ENCODE peak calls at places on chromosomes 2 and 18, in four cellular contexts. E, B, K and V are unnamed samples.

GRCh38 chr2:183162362-183162761 is 38.1 kb downstream of the NUP35 start:
- DNase-seq in K (no peak), E (no peak), B (no peak), V (no peak)

GRCh38 chr2:71220743-71221142 is 6.2 kb downstream of the PAIP2B start:
- DNase-seq in K (no peak), E (no peak), B (no peak), V (no peak)

GRCh38 chr2:153939124-153939796 is 67.5 kb downstream of the GALNT13 start:
- DNase-seq in E (no peak), B (no peak), K (no peak), V (no peak)

GRCh38 chr2:15968280-15969178 is 28.2 kb downstream of the MYCN start:
- DNase-seq in B (no peak), E (no peak), K (no peak), V (no peak)

GRCh38 chr2:88638123-88638650 is 10.9 kb upstream of the EIF2AK3 start:
- DNase-seq in B (no peak), E (no peak), K (no peak), V (no peak)

GRCh38 chr2:62672601-62673000 is 32.9 kb upstream of the EHBP1 start:
- DNase-seq in B (no peak), K (no peak), E (no peak), V (no peak)

GRCh38 chr2:43030551-43031025 is 195.8 kb downstream of the ZFP36L2 start:
- DNase-seq in K (no peak), E (peak), B (no peak), V (peak)

GRCh38 chr2:218832520-218832919 is 917 bp upstream of the PRKAG3 start:
- DNase-seq in K (peak), E (no peak), B (no peak), V (no peak)

GRCh38 chr18:49910986-49911385 is 97.7 kb upstream of the ACAA2 start:
- DNase-seq in B (no peak), E (no peak), K (no peak), V (no peak)

GRCh38 chr18:72995558-72995957 is 127.8 kb upstream of the NETO1 start:
- DNase-seq in E (no peak), B (no peak), K (no peak), V (no peak)

GRCh38 chr2:45992021-45992745 is 305.0 kb upstream of the EPAS1 start:
- DNase-seq in E (peak), K (peak), B (peak), V (no peak)
- TF ChIP-seq EP300 in E (no peak), K (peak), B (no peak), V (no peak)

DNA sequence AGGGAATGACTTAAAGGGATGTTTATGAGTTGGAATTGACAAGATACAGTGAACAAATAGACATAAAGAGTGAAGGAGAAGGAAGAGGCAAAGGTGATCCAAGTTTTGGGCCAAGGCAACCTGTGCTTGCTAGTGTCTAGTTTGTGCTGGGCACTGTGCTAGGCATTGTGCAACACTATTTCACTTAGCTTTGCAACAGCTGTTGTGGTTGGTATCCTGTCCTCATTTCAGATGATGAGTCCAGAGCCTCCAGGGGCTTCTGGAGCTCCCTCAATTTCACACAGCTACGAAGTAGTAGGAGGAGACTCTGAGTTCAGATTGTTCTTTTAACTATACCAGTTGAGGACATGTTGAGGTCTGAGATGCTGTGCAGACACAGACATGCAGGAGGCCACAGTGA is 18.1 kb upstream of the LOXHD1 start:
- DNase-seq in B (no peak), E (no peak), K (no peak), V (no peak)
- H3K4me3 ChIP-seq in B (no peak), E (no peak), K (no peak), V (no peak)

DNA sequence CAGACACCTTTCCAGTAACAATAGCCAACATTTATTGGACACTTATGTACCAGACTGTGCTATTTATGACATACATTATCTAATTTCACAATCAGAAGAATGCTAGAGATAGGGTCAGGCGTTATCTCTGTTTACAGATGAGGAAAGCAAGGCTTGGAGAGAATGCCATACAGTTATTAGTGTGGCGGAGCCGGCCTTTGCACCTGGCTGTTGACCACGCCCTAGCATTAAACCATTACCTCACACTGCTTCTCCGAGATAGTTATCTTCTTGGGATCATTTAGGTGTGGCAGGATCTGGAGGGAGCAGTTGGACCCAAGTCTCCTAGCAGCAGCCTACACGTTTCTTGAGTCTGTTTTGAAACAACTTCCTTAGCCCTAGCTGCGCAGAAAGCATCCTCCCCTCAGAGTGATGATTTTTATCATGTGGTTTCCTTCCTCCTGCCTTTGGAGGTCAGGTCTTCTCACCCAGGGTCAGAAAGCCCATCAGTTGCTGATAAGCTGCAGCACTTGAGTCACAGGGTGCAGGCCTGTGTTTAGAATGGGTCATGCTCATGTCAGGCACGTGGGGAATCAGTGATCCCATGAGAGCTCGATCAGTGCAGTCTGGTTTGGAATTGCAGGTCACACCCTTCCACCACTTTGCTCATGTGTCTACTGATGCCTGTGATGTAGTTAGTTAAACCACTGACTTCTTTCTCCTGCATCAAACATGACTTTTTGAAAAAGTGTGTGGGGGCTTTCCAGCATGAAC is 118.2 kb downstream of the SPTBN1 start:
- DNase-seq in E (no peak), B (peak), K (no peak), V (no peak)
- TF ChIP-seq EP300 in E (no peak), B (no peak), K (peak), V (no peak)

GRCh38 chr18:9788140-9788539 is 80.0 kb downstream of the RAB31 start:
- DNase-seq in K (no peak), E (no peak), B (no peak), V (no peak)

GRCh38 chr18:9790261-9790660 is 82.2 kb downstream of the RAB31 start:
- DNase-seq in B (no peak), E (no peak), K (no peak), V (no peak)

GRCh38 chr18:9788860-9789259 is 80.8 kb downstream of the RAB31 start:
- DNase-seq in E (no peak), B (no peak), K (no peak), V (no peak)

GRCh38 chr18:9787716-9788115 is 79.6 kb downstream of the RAB31 start:
- DNase-seq in K (no peak), B (no peak), E (no peak), V (no peak)

DNA sequence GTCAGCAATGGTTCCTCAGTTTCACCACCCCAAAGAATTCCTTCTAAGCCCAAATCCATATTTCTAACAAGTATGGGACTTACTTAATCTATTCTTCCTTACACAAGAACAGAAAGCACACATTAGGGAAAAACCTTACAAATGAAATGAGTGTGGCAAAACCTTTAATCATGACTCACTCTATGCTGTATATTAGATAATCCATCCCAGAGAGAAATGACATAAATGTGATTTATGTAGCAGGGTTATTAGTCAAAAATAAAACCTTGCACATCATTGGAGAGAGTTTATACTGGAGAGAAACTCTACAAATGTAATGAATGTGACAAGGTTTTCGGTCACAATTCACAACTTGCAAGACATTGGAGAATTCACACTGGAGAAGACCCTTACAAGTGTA is 79.0 kb downstream of the RAB31 start:
- DNase-seq in B (no peak), K (no peak), E (no peak), V (no peak)
- H3K4me3 ChIP-seq in B (no peak), K (no peak), E (no peak), V (no peak)

DNA sequence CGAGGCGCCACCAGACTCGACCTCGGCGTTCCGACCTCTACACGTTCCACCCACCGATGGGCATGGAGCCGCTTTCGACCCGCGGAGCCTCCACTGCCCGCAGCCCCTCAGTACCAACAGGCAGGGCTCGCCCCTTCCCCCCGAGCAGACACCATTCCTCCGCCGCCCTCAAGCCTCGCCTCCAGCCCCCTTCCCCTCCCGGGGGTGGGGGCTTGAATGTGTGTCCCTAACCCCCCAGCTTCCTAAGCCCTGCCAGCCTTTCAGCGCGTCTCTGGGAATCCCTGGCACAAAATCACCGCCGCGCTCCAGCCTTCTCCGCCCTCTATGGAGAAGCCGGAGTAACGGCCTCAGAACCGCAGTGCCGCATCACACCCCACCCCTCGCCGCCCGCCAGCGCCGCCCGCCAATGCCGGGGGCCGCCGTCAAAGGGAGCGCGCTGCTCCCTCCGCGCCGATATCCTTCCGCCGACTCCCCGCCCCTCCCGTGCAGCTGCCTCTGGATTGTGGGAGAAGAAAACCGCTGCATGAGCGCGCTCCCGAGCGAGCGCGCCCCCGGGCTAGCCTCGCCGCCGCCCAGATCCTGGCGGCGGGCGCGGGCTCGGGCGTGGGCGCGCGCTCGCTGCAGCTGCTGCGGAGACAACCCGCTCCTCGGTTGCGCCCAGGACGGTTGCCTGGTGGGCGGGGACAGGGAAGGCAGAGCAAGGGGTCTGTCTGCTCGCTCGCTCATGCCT is at the start of gene CCDC88A:
- DNase-seq in K (peak), E (peak), B (peak), V (peak)
- TF ChIP-seq EP300 in K (peak), E (peak), B (no peak), V (no peak)

DNA sequence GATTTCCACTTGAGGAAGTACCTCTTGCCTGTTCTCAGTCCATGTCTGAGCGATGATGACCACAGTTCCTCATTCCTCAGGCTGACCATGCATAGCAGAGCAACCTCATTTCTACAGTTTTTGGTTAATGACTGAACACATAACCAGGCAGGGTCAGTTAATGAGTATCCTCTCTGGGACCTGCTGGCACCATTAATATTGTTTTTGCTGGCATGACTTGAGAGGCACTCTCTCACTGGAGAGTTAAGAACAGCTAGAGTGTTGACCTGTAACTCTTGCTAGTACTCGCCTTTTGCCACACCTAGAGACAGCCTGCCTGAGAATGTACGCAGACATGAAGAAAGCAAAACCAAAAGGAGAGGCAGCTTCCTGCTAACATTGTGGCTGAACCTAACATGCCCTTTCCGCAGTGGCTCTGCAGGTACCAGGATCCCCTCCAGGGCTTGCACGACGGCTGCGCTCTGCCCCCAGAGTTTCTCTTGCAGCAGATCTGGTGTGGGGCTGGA is 23.9 kb downstream of the PECR start:
- DNase-seq in E (no peak), K (no peak), B (peak), V (no peak)
- H3K4me3 ChIP-seq in E (no peak), K (peak), B (no peak), V (no peak)

DNA sequence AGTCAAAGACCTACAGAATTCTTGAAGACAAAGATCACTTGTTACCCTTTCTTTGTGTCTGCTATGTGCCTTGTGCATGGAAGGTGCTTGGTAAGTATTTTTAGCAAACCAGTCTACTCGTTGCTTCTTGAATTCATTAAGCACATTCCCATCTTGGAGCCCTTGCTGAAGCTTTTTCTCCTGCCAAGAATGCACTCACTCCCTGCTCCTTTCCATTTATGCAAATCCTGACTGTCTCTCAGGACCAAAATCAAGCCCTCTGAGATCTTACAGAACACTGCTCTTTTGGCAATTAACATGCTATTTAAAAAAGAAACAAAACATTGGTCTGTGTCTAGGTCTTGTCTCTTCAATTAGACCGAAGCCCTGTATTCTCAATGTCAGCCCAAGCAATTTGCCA is 75.8 kb downstream of the CLHC1 start:
- DNase-seq in K (no peak), E (no peak), B (no peak), V (no peak)
- TF ChIP-seq EP300 in K (no peak), E (no peak), B (no peak), V (no peak)